ENCODE peak calls at places on chromosomes 4 and X, in six cellular contexts. X is astrocyte of the spinal cord, V is endothelial cell, S is PC-3, W is cardiac fibroblast, P is thoracic aorta. B is an unnamed sample.

GRCh38 chr4:86306816-86307215 is 53.0 kb downstream of the MAPK10 start:
- DNase-seq in X (peak), V (no peak), S (peak), W (peak), P (no peak), B (no peak)

GRCh38 chr4:78517050-78517652 is 34.4 kb upstream of the ANXA3 start:
- DNase-seq in X (peak), V (no peak), S (peak), W (peak), P (no peak), B (no peak)

GRCh38 chr4:41448935-41449334 is 89.0 kb upstream of the LIMCH1 start:
- DNase-seq in X (no peak), V (no peak), S (peak), W (peak), P (no peak), B (no peak)

GRCh38 chr4:128228021-128228571 is 59.5 kb downstream of the PGRMC2 start:
- DNase-seq in X (peak), V (no peak), S (peak), W (no peak), P (no peak), B (no peak)

GRCh38 chr4:147339116-147339515 is 141.8 kb upstream of the EDNRA start:
- DNase-seq in X (peak), V (no peak), S (no peak), W (no peak), P (no peak), B (no peak)

GRCh38 chrX:355329-356050 is 31.2 kb downstream of the PPP2R3B start:
- DNase-seq in X (no peak), V (no peak), S (no peak), W (no peak), P (no peak), B (peak)

GRCh38 chrX:19245711-19246269 is 97.9 kb upstream of the PDHA1 start:
- DNase-seq in X (no peak), V (no peak), S (peak), W (no peak), P (no peak), B (no peak)

GRCh38 chr4:117821834-117822233 is 212.5 kb upstream of the NDST3 start:
- DNase-seq in X (no peak), V (no peak), S (no peak), W (no peak), P (no peak), B (no peak)

GRCh38 chr4:88352062-88352461 is 26.6 kb upstream of the HERC6 start:
- DNase-seq in X (peak), V (no peak), S (peak), W (peak), P (no peak), B (no peak)

GRCh38 chrX:122982521-122982920 is 201.6 kb upstream of the GRIA3 start:
- DNase-seq in X (no peak), V (no peak), S (no peak), W (no peak), P (no peak), B (no peak)

GRCh38 chrX:134502686-134503085 is 42.7 kb downstream of the HPRT1 start:
- DNase-seq in X (no peak), V (no peak), S (no peak), W (no peak), P (no peak), B (no peak)

GRCh38 chr4:124633285-124633941 is 79.1 kb downstream of the ANKRD50 start:
- DNase-seq in X (no peak), V (no peak), S (no peak), W (no peak), P (no peak), B (no peak)

GRCh38 chr4:188439641-188440311 is 300.5 kb downstream of the TRIML1 start:
- DNase-seq in X (no peak), V (no peak), S (peak), W (peak), P (no peak), B (no peak)

GRCh38 chr4:141046255-141046654 is 87.0 kb downstream of the RNF150 start:
- DNase-seq in X (peak), V (no peak), S (peak), W (peak), P (no peak), B (no peak)

GRCh38 chr4:175277816-175278215 is 359.7 kb downstream of the ADAM29 start:
- DNase-seq in X (no peak), V (no peak), S (no peak), W (no peak), P (no peak), B (no peak)

GRCh38 chr4:175273995-175274753 is 356.0 kb downstream of the ADAM29 start:
- DNase-seq in X (peak), V (no peak), S (peak), W (peak), P (no peak), B (no peak)

GRCh38 chr4:175282407-175282806 is 364.2 kb downstream of the ADAM29 start:
- DNase-seq in X (no peak), V (no peak), S (no peak), W (no peak), P (no peak), B (no peak)

GRCh38 chr4:175281894-175282293 is 363.7 kb downstream of the ADAM29 start:
- DNase-seq in X (no peak), V (no peak), S (no peak), W (no peak), P (no peak), B (no peak)

GRCh38 chr4:175280153-175280552 is 362.0 kb downstream of the ADAM29 start:
- DNase-seq in X (no peak), V (no peak), S (no peak), W (no peak), P (no peak), B (no peak)
- TF ChIP-seq CTCF in X (no peak), V (no peak), S (no peak), W (no peak), P (no peak), B (no peak)

DNA sequence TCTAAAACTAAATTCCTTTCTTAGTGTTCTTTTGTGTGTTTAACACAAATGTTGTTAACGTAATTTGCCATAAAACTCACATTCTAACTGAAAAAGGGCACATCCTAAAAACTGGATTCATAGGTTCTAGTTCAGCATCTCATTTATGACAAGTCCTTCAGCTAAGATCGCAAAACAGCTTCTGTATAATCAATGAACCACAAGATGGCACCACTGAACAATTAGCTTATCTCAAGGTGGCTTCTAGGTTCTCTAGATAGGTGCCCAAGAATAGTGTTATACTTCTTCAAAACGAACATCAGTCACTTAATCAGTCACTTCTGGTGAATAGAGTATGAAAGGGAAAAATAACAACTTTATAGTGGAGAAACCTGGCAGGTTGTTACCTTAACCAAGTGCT is 54.3 kb downstream of the NRK start:
- DNase-seq in X (peak), V (no peak), S (peak), W (peak), P (no peak), B (no peak)
- TF ChIP-seq CTCF in X (peak), V (no peak), S (peak), W (no peak), P (no peak), B (no peak)

GRCh38 chr4:9762823-9763475 is 18.5 kb upstream of the DRD5 start:
- DNase-seq in X (peak), V (peak), S (peak), W (peak), P (no peak), B (peak)
- TF ChIP-seq CTCF in X (peak), V (no peak), S (peak), W (peak), P (peak), B (peak)

GRCh38 chr4:180557348-180557747 is 1685.9 kb upstream of the TENM3 start:
- DNase-seq in X (no peak), V (no peak), S (peak), W (no peak), P (no peak), B (no peak)
- TF ChIP-seq CTCF in X (peak), V (peak), S (peak), W (no peak), P (no peak), B (peak)

GRCh38 chr4:53656421-53656981 is 65.2 kb upstream of the LNX1 start:
- DNase-seq in X (peak), V (no peak), S (peak), W (peak), P (no peak), B (no peak)
- TF ChIP-seq CTCF in X (peak), V (no peak), S (peak), W (peak), P (peak), B (no peak)

GRCh38 chr4:57581200-57581599 is 471.0 kb upstream of the IGFBP7 start:
- DNase-seq in X (no peak), V (no peak), S (no peak), W (no peak), P (no peak), B (no peak)

GRCh38 chr4:57580710-57581109 is 470.5 kb upstream of the IGFBP7 start:
- DNase-seq in X (no peak), V (no peak), S (no peak), W (no peak), P (no peak), B (no peak)

GRCh38 chr4:57575465-57575864 is 465.3 kb upstream of the IGFBP7 start:
- DNase-seq in X (no peak), V (peak), S (no peak), W (no peak), P (no peak), B (no peak)
- TF ChIP-seq CTCF in X (no peak), V (no peak), S (no peak), W (no peak), P (no peak), B (no peak)

DNA sequence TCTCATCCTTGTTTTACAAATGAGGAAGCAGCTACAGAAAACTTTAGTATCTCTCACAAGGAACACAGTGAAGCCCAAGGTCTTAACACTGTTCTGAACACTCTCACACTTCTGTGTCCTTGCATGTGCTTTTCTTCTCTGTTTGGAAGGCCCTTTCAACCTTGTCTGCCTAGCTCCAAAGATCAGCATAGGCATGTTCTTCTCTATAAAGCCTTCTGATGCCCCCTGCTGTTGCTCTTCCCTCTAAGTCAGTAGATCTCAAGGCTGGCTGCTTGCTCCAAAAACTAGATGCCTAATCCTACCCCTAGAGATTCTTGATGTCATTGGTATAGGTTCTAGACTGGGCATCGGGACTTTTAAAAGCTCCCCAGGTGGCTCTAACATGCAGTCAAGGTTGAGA is 5.9 kb downstream of the APOO start:
- DNase-seq in X (peak), V (peak), S (peak), W (peak), P (peak), B (no peak)
- TF ChIP-seq CTCF in X (peak), V (no peak), S (peak), W (peak), P (no peak), B (no peak)

DNA sequence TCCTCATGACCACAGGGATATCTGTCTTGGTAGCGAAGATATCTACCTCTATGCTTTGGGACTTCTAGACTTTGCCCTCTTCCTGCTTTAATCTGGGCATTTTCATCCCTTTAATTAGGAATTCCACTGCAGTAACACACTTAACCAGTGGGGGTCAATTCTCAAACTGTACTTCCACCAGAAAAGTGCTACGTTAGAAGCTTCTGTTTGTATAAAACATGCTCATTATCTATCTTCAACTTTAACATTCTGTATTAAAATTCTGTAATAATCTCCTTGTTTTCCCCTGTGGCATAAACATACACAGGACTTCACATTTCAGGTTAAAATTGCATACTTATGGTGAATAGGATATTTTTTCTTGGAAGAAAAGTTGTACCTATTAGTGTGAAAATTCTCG is 105.6 kb downstream of the AMMECR1 start:
- DNase-seq in X (no peak), V (no peak), S (peak), W (no peak), P (no peak), B (no peak)
- TF ChIP-seq CTCF in X (peak), V (peak), S (peak), W (no peak), P (no peak), B (peak)

B was measured in glutamatergic neuron.